ENCODE peak calls at places on chromosomes 1 and 21, in six cellular contexts. One of them, this sample, is unnamed.

GRCh38 chr1:29849038-29849750 is 612.9 kb downstream of the PTPRU start:
- DNase-seq in cardiac fibroblast: peak; percentile 32
- DNase-seq in astrocyte of the spinal cord: peak; percentile 10
- DNase-seq in fibroblast of villous mesenchyme: peak; percentile 24
- DNase-seq in endothelial cell of umbilical vein: peak; percentile 21
- DNase-seq in ovary: no peak
- DNase-seq in this sample: peak; percentile 44

GRCh38 chr1:235078927-235079381 is 49.7 kb downstream of the TOMM20 start:
- DNase-seq in cardiac fibroblast: peak; percentile 40
- DNase-seq in astrocyte of the spinal cord: peak; percentile 54
- DNase-seq in fibroblast of villous mesenchyme: peak; percentile 57
- DNase-seq in endothelial cell of umbilical vein: no peak
- DNase-seq in ovary: no peak
- DNase-seq in this sample: no peak

GRCh38 chr1:240293706-240294105 is 202.0 kb downstream of the FMN2 start:
- DNase-seq in cardiac fibroblast: no peak
- DNase-seq in astrocyte of the spinal cord: peak; percentile 17
- DNase-seq in fibroblast of villous mesenchyme: no peak
- DNase-seq in endothelial cell of umbilical vein: no peak
- DNase-seq in ovary: no peak
- DNase-seq in this sample: no peak

GRCh38 chr1:2076826-2077225 is 26.6 kb downstream of the PRKCZ start:
- DNase-seq in cardiac fibroblast: no peak
- DNase-seq in astrocyte of the spinal cord: no peak
- DNase-seq in fibroblast of villous mesenchyme: no peak
- DNase-seq in endothelial cell of umbilical vein: no peak
- DNase-seq in ovary: no peak
- DNase-seq in this sample: no peak

GRCh38 chr1:91872560-91873081 is 13.3 kb downstream of the TGFBR3 start:
- DNase-seq in cardiac fibroblast: no peak
- DNase-seq in astrocyte of the spinal cord: peak; percentile 55
- DNase-seq in fibroblast of villous mesenchyme: peak; percentile 60
- DNase-seq in endothelial cell of umbilical vein: no peak
- DNase-seq in ovary: no peak
- DNase-seq in this sample: no peak

GRCh38 chr1:241323510-241323909 is 33.5 kb downstream of the RGS7 start:
- DNase-seq in cardiac fibroblast: peak; percentile 25
- DNase-seq in astrocyte of the spinal cord: peak; percentile 50
- DNase-seq in fibroblast of villous mesenchyme: peak; percentile 25
- DNase-seq in endothelial cell of umbilical vein: peak; percentile 32
- DNase-seq in ovary: no peak
- DNase-seq in this sample: peak; percentile 46

GRCh38 chr1:201378804-201379203 is 1.3 kb upstream of the TNNT2 start:
- DNase-seq in cardiac fibroblast: no peak
- DNase-seq in astrocyte of the spinal cord: no peak
- DNase-seq in fibroblast of villous mesenchyme: no peak
- DNase-seq in endothelial cell of umbilical vein: no peak
- DNase-seq in ovary: no peak
- DNase-seq in this sample: no peak

GRCh38 chr1:5664081-5664480 is 328.1 kb downstream of the NPHP4 start:
- DNase-seq in cardiac fibroblast: no peak
- DNase-seq in astrocyte of the spinal cord: no peak
- DNase-seq in fibroblast of villous mesenchyme: no peak
- DNase-seq in endothelial cell of umbilical vein: no peak
- DNase-seq in ovary: no peak
- DNase-seq in this sample: no peak

GRCh38 chr1:234716907-234717375 is 107.0 kb upstream of the IRF2BP2 start:
- DNase-seq in cardiac fibroblast: no peak
- DNase-seq in astrocyte of the spinal cord: no peak
- DNase-seq in fibroblast of villous mesenchyme: peak; percentile 45
- DNase-seq in endothelial cell of umbilical vein: no peak
- DNase-seq in ovary: no peak
- DNase-seq in this sample: no peak

GRCh38 chr1:90394247-90394646 is 322.9 kb downstream of the BARHL2 start:
- DNase-seq in cardiac fibroblast: peak; percentile 18
- DNase-seq in astrocyte of the spinal cord: no peak
- DNase-seq in fibroblast of villous mesenchyme: no peak
- DNase-seq in endothelial cell of umbilical vein: no peak
- DNase-seq in ovary: no peak
- DNase-seq in this sample: peak; percentile 33

GRCh38 chr1:204583909-204584632 is 67.9 kb downstream of the MDM4 start:
- DNase-seq in cardiac fibroblast: no peak
- DNase-seq in astrocyte of the spinal cord: no peak
- DNase-seq in fibroblast of villous mesenchyme: no peak
- DNase-seq in endothelial cell of umbilical vein: no peak
- DNase-seq in ovary: no peak
- DNase-seq in this sample: no peak

GRCh38 chr1:223513309-223513708 is 120.1 kb downstream of the CCDC185 start:
- DNase-seq in cardiac fibroblast: no peak
- DNase-seq in astrocyte of the spinal cord: no peak
- DNase-seq in fibroblast of villous mesenchyme: no peak
- DNase-seq in endothelial cell of umbilical vein: no peak
- DNase-seq in ovary: no peak
- DNase-seq in this sample: no peak

GRCh38 chr1:30248774-30249173 is 474.6 kb downstream of the MATN1 start:
- DNase-seq in cardiac fibroblast: no peak
- DNase-seq in astrocyte of the spinal cord: no peak
- DNase-seq in fibroblast of villous mesenchyme: no peak
- DNase-seq in endothelial cell of umbilical vein: no peak
- DNase-seq in ovary: no peak
- DNase-seq in this sample: no peak

GRCh38 chr1:25875154-25875855 is at the start of gene PAQR7:
- DNase-seq in cardiac fibroblast: peak; percentile 79
- DNase-seq in astrocyte of the spinal cord: peak; percentile 75
- DNase-seq in fibroblast of villous mesenchyme: peak; percentile 78
- DNase-seq in endothelial cell of umbilical vein: peak; percentile 70
- DNase-seq in ovary: peak; percentile 88
- DNase-seq in this sample: peak; percentile 67

GRCh38 chr21:35138665-35139381 is 89.7 kb upstream of the RUNX1 start:
- DNase-seq in cardiac fibroblast: peak; percentile 68
- DNase-seq in astrocyte of the spinal cord: peak; percentile 96
- DNase-seq in fibroblast of villous mesenchyme: peak; percentile 52
- DNase-seq in endothelial cell of umbilical vein: no peak
- DNase-seq in ovary: no peak
- DNase-seq in this sample: peak; percentile 85

GRCh38 chr1:63128562-63128961 is 193.8 kb upstream of the FOXD3 start:
- DNase-seq in cardiac fibroblast: no peak
- DNase-seq in astrocyte of the spinal cord: no peak
- DNase-seq in fibroblast of villous mesenchyme: no peak
- DNase-seq in endothelial cell of umbilical vein: no peak
- DNase-seq in ovary: no peak
- DNase-seq in this sample: no peak

GRCh38 chr21:39381009-39381408 is 32.1 kb upstream of the HMGN1 start:
- DNase-seq in cardiac fibroblast: no peak
- DNase-seq in astrocyte of the spinal cord: no peak
- DNase-seq in fibroblast of villous mesenchyme: no peak
- DNase-seq in endothelial cell of umbilical vein: no peak
- DNase-seq in ovary: no peak
- DNase-seq in this sample: no peak

GRCh38 chr1:87495147-87495546 is 166.5 kb downstream of the LMO4 start:
- DNase-seq in cardiac fibroblast: no peak
- DNase-seq in astrocyte of the spinal cord: no peak
- DNase-seq in fibroblast of villous mesenchyme: no peak
- DNase-seq in endothelial cell of umbilical vein: no peak
- DNase-seq in ovary: no peak
- DNase-seq in this sample: no peak
- TF ChIP-seq CTCF in cardiac fibroblast: no peak
- TF ChIP-seq CTCF in astrocyte of the spinal cord: no peak
- TF ChIP-seq CTCF in fibroblast of villous mesenchyme: no peak
- TF ChIP-seq CTCF in endothelial cell of umbilical vein: no peak
- TF ChIP-seq CTCF in ovary: no peak
- TF ChIP-seq CTCF in this sample: no peak

GRCh38 chr1:21318057-21318713 is 27.9 kb upstream of the ECE1 start:
- DNase-seq in cardiac fibroblast: no peak
- DNase-seq in astrocyte of the spinal cord: no peak
- DNase-seq in fibroblast of villous mesenchyme: no peak
- DNase-seq in endothelial cell of umbilical vein: no peak
- DNase-seq in ovary: no peak
- DNase-seq in this sample: no peak

GRCh38 chr1:21320410-21321107 is 30.3 kb upstream of the ECE1 start:
- DNase-seq in cardiac fibroblast: peak; percentile 72
- DNase-seq in astrocyte of the spinal cord: no peak
- DNase-seq in fibroblast of villous mesenchyme: peak; percentile 61
- DNase-seq in endothelial cell of umbilical vein: no peak
- DNase-seq in ovary: no peak
- DNase-seq in this sample: no peak

GRCh38 chr1:21318714-21319159 is 28.5 kb upstream of the ECE1 start:
- DNase-seq in cardiac fibroblast: peak; percentile 97
- DNase-seq in astrocyte of the spinal cord: peak; percentile 90
- DNase-seq in fibroblast of villous mesenchyme: peak; percentile 99
- DNase-seq in endothelial cell of umbilical vein: no peak
- DNase-seq in ovary: peak; percentile 100
- DNase-seq in this sample: peak; percentile 98

GRCh38 chr1:21317690-21318043 is 27.4 kb upstream of the ECE1 start:
- DNase-seq in cardiac fibroblast: no peak
- DNase-seq in astrocyte of the spinal cord: no peak
- DNase-seq in fibroblast of villous mesenchyme: no peak
- DNase-seq in endothelial cell of umbilical vein: no peak
- DNase-seq in ovary: no peak
- DNase-seq in this sample: no peak

DNA sequence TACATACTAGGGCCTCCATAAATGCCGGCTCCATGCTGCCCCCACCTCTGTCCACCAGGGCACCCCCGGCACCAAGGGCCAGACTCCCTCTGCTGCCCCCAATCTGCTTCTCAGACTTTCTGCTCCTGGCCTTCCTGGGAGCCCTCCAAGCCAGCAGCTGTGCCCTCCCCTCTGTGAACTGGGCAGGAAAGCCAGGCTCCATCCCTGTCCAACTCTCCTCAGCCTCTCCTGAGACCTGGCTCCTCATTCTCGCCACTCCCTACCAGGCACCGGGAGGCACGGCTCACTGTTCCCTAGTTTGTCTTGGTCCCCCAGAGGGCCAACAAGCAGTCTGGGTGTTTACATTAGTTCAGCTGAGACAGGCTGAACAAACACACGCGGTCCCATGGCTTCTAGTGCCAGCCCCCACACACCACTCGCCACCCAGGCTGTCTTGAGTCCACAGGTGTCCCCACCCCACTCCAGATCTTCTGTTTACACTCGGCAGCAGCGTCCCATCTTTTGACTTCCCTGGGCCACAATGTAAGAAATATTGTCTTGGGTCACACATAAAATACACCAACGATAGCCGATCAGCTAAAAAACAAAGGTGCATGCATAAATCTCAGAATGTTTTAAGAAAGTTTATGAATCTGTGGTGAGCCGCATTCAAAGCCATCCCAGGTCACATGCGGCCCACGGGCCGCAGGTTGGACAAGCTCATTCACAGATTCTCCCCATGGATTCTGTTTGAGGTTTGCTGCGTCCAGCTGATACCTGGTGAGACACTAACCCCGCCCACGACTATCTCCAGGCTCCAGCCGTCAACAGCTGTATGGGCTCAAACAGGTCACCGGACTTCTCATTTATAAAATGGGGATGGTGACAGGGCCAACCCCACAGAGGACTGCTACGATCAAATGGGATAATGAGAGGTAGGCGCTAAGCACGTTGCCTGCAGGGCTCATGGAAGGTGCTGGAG is 29.5 kb upstream of the ECE1 start:
- DNase-seq in cardiac fibroblast: peak; percentile 38
- DNase-seq in astrocyte of the spinal cord: peak; percentile 45
- DNase-seq in fibroblast of villous mesenchyme: peak; percentile 64
- DNase-seq in endothelial cell of umbilical vein: no peak
- DNase-seq in ovary: peak; percentile 67
- DNase-seq in this sample: no peak
- TF ChIP-seq CTCF in cardiac fibroblast: peak; percentile 31
- TF ChIP-seq CTCF in astrocyte of the spinal cord: peak; percentile 11
- TF ChIP-seq CTCF in fibroblast of villous mesenchyme: peak; percentile 21
- TF ChIP-seq CTCF in endothelial cell of umbilical vein: peak; percentile 11
- TF ChIP-seq CTCF in ovary: no peak
- TF ChIP-seq CTCF in this sample: peak; percentile 6

DNA sequence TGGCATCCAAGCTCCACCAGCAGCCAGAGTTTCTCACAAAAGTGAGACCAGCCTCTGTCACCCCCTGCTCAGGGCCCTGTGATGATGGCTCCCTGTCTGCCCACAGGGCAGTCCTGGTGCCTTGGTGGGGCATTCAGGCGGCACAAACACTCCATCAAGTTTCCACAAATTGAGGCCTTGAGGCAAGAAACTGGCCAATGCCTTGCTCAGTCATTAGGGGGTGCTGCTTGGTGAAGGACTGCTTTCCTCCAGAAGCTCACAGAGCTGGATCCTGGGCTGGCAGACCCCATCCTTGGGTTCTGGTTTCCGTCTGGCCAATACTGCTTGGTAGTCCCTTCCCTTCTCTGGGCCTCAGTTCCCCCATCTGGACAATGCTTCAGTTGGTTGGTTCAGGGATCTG is 12.5 kb upstream of the AHDC1 start:
- DNase-seq in cardiac fibroblast: no peak
- DNase-seq in astrocyte of the spinal cord: no peak
- DNase-seq in fibroblast of villous mesenchyme: no peak
- DNase-seq in endothelial cell of umbilical vein: no peak
- DNase-seq in ovary: no peak
- DNase-seq in this sample: no peak
- TF ChIP-seq CTCF in cardiac fibroblast: peak; percentile 5
- TF ChIP-seq CTCF in astrocyte of the spinal cord: peak; percentile 27
- TF ChIP-seq CTCF in fibroblast of villous mesenchyme: peak; percentile 34
- TF ChIP-seq CTCF in endothelial cell of umbilical vein: peak; percentile 24
- TF ChIP-seq CTCF in ovary: no peak
- TF ChIP-seq CTCF in this sample: peak; percentile 27

GRCh38 chr1:66281808-66282207 is 252.1 kb upstream of the SGIP1 start:
- DNase-seq in cardiac fibroblast: no peak
- DNase-seq in astrocyte of the spinal cord: no peak
- DNase-seq in fibroblast of villous mesenchyme: no peak
- DNase-seq in endothelial cell of umbilical vein: no peak
- DNase-seq in ovary: no peak
- DNase-seq in this sample: no peak

GRCh38 chr1:66284746-66285145 is 249.2 kb upstream of the SGIP1 start:
- DNase-seq in cardiac fibroblast: no peak
- DNase-seq in astrocyte of the spinal cord: no peak
- DNase-seq in fibroblast of villous mesenchyme: no peak
- DNase-seq in endothelial cell of umbilical vein: no peak
- DNase-seq in ovary: no peak
- DNase-seq in this sample: no peak

GRCh38 chr1:66282885-66283284 is 251.1 kb upstream of the SGIP1 start:
- DNase-seq in cardiac fibroblast: no peak
- DNase-seq in astrocyte of the spinal cord: no peak
- DNase-seq in fibroblast of villous mesenchyme: peak; percentile 28
- DNase-seq in endothelial cell of umbilical vein: no peak
- DNase-seq in ovary: no peak
- DNase-seq in this sample: no peak

GRCh38 chr1:66283583-66284041 is 250.3 kb upstream of the SGIP1 start:
- DNase-seq in cardiac fibroblast: no peak
- DNase-seq in astrocyte of the spinal cord: peak; percentile 74
- DNase-seq in fibroblast of villous mesenchyme: no peak
- DNase-seq in endothelial cell of umbilical vein: no peak
- DNase-seq in ovary: no peak
- DNase-seq in this sample: no peak

DNA sequence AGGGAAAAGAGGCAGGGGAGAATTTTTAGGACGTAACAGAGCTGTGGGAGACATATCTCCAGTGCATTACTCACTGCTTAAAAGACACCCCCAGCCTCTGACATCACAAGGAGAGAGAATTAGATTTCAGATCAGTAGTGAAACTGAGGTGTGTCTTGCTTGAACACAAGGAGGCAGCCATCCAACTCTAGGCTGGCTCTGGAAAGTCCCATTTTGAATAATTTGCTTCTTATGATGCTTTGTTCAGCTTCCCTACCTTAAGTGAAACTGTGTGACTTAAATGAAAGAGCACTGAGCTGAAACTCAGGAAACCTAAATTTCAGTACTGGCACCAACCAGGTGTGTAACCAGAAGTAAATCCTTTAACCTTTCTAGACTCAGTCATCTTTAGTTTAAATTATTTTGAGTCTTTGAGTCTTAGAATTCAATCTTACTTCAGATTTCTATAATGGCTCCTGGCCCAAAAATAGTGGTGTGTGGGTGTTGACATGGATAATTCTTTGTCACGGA is 251.6 kb upstream of the SGIP1 start:
- DNase-seq in cardiac fibroblast: peak; percentile 84
- DNase-seq in astrocyte of the spinal cord: peak; percentile 77
- DNase-seq in fibroblast of villous mesenchyme: peak; percentile 78
- DNase-seq in endothelial cell of umbilical vein: peak; percentile 53
- DNase-seq in ovary: no peak
- DNase-seq in this sample: peak; percentile 91
- TF ChIP-seq CTCF in cardiac fibroblast: peak; percentile 32
- TF ChIP-seq CTCF in astrocyte of the spinal cord: no peak
- TF ChIP-seq CTCF in fibroblast of villous mesenchyme: peak; percentile 33
- TF ChIP-seq CTCF in endothelial cell of umbilical vein: peak; percentile 3
- TF ChIP-seq CTCF in ovary: no peak
- TF ChIP-seq CTCF in this sample: peak; percentile 20